ENCODE peak calls at places on chromosome 11, in four cellular contexts. G is HEK293T, D is IMR-90, E is A549. R is an unnamed sample.

GRCh38 chr11:792873-793272 is 3.0 kb upstream of the CEND1 start:
- DNase-seq in G (no peak), D (no peak), E (no peak), R (no peak)

GRCh38 chr11:77126156-77126775 is 1.8 kb upstream of the MYO7A start:
- DNase-seq in G (no peak), D (no peak), E (no peak), R (no peak)

GRCh38 chr11:606245-606644 is 9.5 kb downstream of the IRF7 start:
- DNase-seq in G (no peak), D (no peak), E (peak), R (no peak)

GRCh38 chr11:130308925-130309324 is 5.8 kb downstream of the ZBTB44 start:
- DNase-seq in G (no peak), D (peak), E (no peak), R (no peak)

GRCh38 chr11:109040303-109040702 is 375.4 kb downstream of the DDX10 start:
- DNase-seq in G (peak), D (no peak), E (peak), R (peak)

GRCh38 chr11:14894657-14895598 is 2.9 kb upstream of the CYP2R1 start:
- DNase-seq in G (no peak), D (peak), E (no peak), R (no peak)

GRCh38 chr11:44763111-44763820 is 36.5 kb downstream of the TSPAN18 start:
- DNase-seq in G (no peak), D (peak), E (no peak), R (no peak)

GRCh38 chr11:117610901-117611300 is 186.1 kb downstream of the DSCAML1 start:
- DNase-seq in G (no peak), D (no peak), E (no peak), R (no peak)

GRCh38 chr11:12528487-12528886 is 145.7 kb upstream of the TEAD1 start:
- DNase-seq in G (no peak), D (no peak), E (no peak), R (no peak)

DNA sequence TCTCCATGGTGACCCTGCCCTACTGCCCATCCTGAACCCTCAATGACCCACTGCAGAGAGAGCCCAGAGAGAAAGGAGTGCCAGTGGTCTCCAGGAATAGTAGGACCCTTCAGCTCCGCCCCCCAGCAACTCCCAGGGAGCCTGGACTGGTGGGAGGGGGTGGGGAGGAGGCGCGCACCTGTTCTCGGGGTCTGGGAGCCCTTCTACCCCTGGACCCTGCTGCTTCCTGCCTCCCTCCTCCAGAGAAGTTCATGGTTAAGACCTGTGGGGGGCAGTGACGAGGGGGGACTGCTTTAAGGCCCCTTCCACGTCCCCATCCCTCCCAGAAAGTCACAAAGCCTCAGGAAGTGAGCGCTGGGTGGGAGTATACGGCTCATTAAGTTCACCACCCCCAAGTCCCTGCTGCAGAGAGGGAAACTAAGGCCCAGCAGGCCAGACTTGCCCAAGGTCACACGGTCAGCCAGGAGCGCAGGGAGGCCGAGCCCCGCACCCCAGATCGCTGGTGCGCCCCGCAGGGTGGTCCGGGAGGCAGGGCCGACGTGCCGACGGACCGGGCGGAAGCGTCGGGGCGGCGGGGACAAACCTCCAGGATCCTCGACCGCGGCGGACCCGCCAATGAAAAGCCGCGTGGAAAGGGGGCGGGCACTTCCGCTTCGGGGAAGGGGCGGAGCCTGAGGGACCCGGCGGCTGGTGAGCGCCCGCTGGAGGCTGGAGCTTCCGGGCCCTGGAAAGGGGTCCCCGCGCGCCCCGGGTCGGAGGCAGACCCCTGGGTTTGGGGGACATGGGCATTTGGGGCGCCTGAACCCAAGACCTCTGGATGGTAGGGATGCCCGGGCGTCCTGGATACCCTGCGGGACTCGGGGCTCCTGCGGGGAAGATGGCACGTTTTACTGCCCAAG is at the start of the genes NUDT22 and TRPT1:
- DNase-seq in G (peak), D (peak), E (peak), R (peak)
- TF ChIP-seq BHLHE40 in G (no peak), D (peak), E (no peak), R (no peak)

DNA sequence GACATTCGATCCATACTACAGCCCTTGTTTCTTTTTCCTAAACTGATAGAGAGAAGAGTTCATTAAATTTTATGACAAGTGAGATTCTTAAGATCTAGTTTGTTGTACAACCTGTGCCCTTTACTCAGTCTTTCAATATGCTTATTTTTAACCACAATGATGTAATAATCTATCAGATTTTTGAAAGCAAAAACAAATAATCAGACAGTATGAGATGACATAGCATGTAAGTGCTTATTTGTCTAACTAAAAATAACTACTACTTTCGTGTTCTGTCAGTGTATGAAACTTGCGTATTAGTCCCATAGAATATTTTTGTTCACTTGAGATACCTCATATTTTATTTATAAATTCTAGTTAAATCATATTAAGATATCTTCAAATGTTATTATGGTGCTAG is 33.2 kb downstream of the RAB39A start:
- DNase-seq in G (no peak), D (no peak), E (no peak), R (no peak)
- TF ChIP-seq BHLHE40 in G (no peak), D (no peak), E (no peak), R (no peak)

DNA sequence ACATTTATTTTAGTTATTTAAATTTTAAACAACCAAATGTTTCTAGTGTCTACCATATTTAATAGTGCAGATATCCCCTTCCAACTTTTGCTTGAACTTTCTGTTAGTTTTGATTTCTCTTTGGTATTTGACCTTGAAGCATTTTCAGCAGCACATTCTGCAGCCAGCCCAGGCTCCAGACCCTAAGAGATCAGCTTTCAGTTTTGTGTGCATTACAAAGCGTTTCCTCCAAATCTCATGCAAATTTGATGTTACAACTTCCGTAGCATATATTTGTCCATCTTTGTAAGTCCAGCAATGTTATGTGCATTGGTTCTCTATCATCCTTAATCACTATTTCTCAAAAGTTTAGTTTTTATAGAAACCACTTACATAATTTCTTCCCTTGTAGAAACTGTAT is 14.6 kb upstream of the SERGEF start:
- DNase-seq in G (no peak), D (no peak), E (no peak), R (no peak)
- TF ChIP-seq BHLHE40 in G (no peak), D (no peak), E (no peak), R (no peak)

DNA sequence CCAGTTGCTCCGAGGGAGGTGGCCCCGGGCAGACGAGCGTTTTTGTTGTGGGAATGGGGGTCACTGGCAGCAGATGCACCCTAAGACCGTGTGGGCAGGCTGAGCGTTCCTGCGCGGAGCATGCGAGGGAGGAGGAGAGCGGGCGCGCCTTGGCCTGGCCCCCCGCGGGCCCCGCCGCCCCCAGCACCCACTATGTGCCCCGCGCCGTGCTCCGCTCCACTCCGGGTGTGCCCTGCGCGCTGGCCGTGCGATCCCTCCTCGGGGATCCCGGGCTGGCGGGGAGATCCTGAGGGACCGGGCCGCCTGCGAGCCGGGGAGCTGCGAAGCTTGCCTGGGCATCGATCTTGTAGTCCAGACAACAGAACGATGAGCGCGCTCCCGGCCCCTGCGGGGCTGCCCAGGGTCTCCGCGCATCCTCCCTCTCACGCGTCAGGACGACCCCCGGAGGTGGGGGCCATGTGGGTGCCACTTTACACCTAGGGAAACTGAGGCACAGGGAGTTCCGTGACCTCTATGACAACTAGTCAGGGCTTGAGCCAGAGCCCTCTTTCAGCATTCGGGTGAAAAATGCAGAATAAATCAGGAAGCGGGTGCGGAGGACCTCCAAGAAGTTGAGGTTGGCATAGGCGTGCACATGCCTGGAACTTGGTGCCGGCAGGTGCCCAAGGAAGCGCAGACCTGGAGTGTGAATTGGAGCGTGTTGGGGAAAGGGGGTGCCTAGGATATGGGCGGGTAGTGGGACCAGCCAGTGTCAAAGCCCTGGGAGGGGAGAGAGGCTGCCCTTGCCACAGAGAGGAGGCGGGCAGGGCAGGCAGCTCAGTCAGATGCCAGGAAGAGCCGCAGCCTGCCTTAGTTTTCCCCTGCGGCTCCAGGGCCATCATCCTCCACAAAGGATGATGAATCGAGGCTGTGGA is 1.3 kb upstream of the KMT5B start:
- DNase-seq in G (peak), D (no peak), E (no peak), R (no peak)
- TF ChIP-seq BHLHE40 in G (no peak), D (no peak), E (no peak), R (no peak)

GRCh38 chr11:94457118-94458029 is 36.3 kb downstream of the MRE11 start:
- DNase-seq in G (no peak), D (peak), E (no peak), R (no peak)
- TF ChIP-seq BHLHE40 in G (no peak), D (no peak), E (no peak), R (no peak)

R was measured in HepG2.